ENCODE peak calls at places on chromosomes 3 and 15, in ten cellular contexts. One of them, this sample, is unnamed.

GRCh38 chr3:190586631-190587000 is 72.7 kb downstream of the IL1RAP start:
- DNase-seq in activated naive CD4-positive, alpha-beta T cell treated with anti-CD3 and anti-CD28 coated beads, Interleukin-2, amount 50 U/mL, for 72 hours: peak; percentile 27
- DNase-seq in NCI-H1417: no peak
- DNase-seq in Ammon's horn: no peak
- DNase-seq in GM10248: peak; percentile 22
- DNase-seq in spleen: no peak
- DNase-seq in activated CD4-positive, alpha-beta T cell treated with anti-CD3 and anti-CD28 coated beads, Interleukin-2, amount 50 U/mL, for 1 hour: no peak
- DNase-seq in B cell: no peak
- DNase-seq in nucleus accumbens: no peak
- DNase-seq in NCI-H1436: peak; percentile 82
- DNase-seq in this sample: peak; percentile 7

GRCh38 chr3:70919091-70919490 is 606.7 kb upstream of the MDFIC2 start:
- DNase-seq in NCI-H1417: no peak
- DNase-seq in GM10248: no peak
- DNase-seq in NCI-H1436: no peak
- DNase-seq in nucleus accumbens: no peak
- DNase-seq in activated naive CD4-positive, alpha-beta T cell treated with anti-CD3 and anti-CD28 coated beads, Interleukin-2, amount 50 U/mL, for 72 hours: no peak
- DNase-seq in spleen: no peak
- DNase-seq in activated CD4-positive, alpha-beta T cell treated with anti-CD3 and anti-CD28 coated beads, Interleukin-2, amount 50 U/mL, for 1 hour: no peak
- DNase-seq in Ammon's horn: no peak
- DNase-seq in B cell: no peak
- DNase-seq in this sample: no peak

GRCh38 chr3:66797916-66798560 is 200.1 kb upstream of the KBTBD8 start:
- DNase-seq in B cell: no peak
- DNase-seq in nucleus accumbens: peak; percentile 29
- DNase-seq in activated naive CD4-positive, alpha-beta T cell treated with anti-CD3 and anti-CD28 coated beads, Interleukin-2, amount 50 U/mL, for 72 hours: no peak
- DNase-seq in activated CD4-positive, alpha-beta T cell treated with anti-CD3 and anti-CD28 coated beads, Interleukin-2, amount 50 U/mL, for 1 hour: no peak
- DNase-seq in NCI-H1417: no peak
- DNase-seq in GM10248: no peak
- DNase-seq in spleen: no peak
- DNase-seq in NCI-H1436: no peak
- DNase-seq in Ammon's horn: peak; percentile 77
- DNase-seq in this sample: no peak

GRCh38 chr15:80840173-80841130 is 61.3 kb downstream of the CEMIP start:
- DNase-seq in Ammon's horn: peak; percentile 23
- DNase-seq in activated naive CD4-positive, alpha-beta T cell treated with anti-CD3 and anti-CD28 coated beads, Interleukin-2, amount 50 U/mL, for 72 hours: no peak
- DNase-seq in GM10248: no peak
- DNase-seq in spleen: no peak
- DNase-seq in activated CD4-positive, alpha-beta T cell treated with anti-CD3 and anti-CD28 coated beads, Interleukin-2, amount 50 U/mL, for 1 hour: no peak
- DNase-seq in NCI-H1436: no peak
- DNase-seq in B cell: no peak
- DNase-seq in NCI-H1417: no peak
- DNase-seq in nucleus accumbens: no peak
- DNase-seq in this sample: no peak

GRCh38 chr15:73564255-73564654 is 68.9 kb downstream of the NPTN start:
- DNase-seq in nucleus accumbens: no peak
- DNase-seq in B cell: no peak
- DNase-seq in GM10248: no peak
- DNase-seq in activated CD4-positive, alpha-beta T cell treated with anti-CD3 and anti-CD28 coated beads, Interleukin-2, amount 50 U/mL, for 1 hour: no peak
- DNase-seq in activated naive CD4-positive, alpha-beta T cell treated with anti-CD3 and anti-CD28 coated beads, Interleukin-2, amount 50 U/mL, for 72 hours: no peak
- DNase-seq in Ammon's horn: peak; percentile 35
- DNase-seq in NCI-H1417: no peak
- DNase-seq in NCI-H1436: no peak
- DNase-seq in spleen: no peak
- DNase-seq in this sample: no peak

GRCh38 chr15:51090753-51091152 is 4.0 kb downstream of the TNFAIP8L3 start:
- DNase-seq in Ammon's horn: no peak
- DNase-seq in NCI-H1436: no peak
- DNase-seq in B cell: no peak
- DNase-seq in activated CD4-positive, alpha-beta T cell treated with anti-CD3 and anti-CD28 coated beads, Interleukin-2, amount 50 U/mL, for 1 hour: no peak
- DNase-seq in nucleus accumbens: no peak
- DNase-seq in GM10248: no peak
- DNase-seq in activated naive CD4-positive, alpha-beta T cell treated with anti-CD3 and anti-CD28 coated beads, Interleukin-2, amount 50 U/mL, for 72 hours: no peak
- DNase-seq in spleen: no peak
- DNase-seq in NCI-H1417: no peak
- DNase-seq in this sample: no peak

GRCh38 chr3:177960722-177961121 is 575.5 kb upstream of the KCNMB2 start:
- DNase-seq in activated CD4-positive, alpha-beta T cell treated with anti-CD3 and anti-CD28 coated beads, Interleukin-2, amount 50 U/mL, for 1 hour: no peak
- DNase-seq in spleen: no peak
- DNase-seq in activated naive CD4-positive, alpha-beta T cell treated with anti-CD3 and anti-CD28 coated beads, Interleukin-2, amount 50 U/mL, for 72 hours: no peak
- DNase-seq in NCI-H1417: no peak
- DNase-seq in NCI-H1436: no peak
- DNase-seq in nucleus accumbens: no peak
- DNase-seq in B cell: no peak
- DNase-seq in GM10248: no peak
- DNase-seq in Ammon's horn: no peak
- DNase-seq in this sample: no peak

GRCh38 chr3:59925946-59926345 is 876.1 kb upstream of the CFAP20DC start:
- DNase-seq in spleen: no peak
- DNase-seq in GM10248: no peak
- DNase-seq in nucleus accumbens: no peak
- DNase-seq in B cell: no peak
- DNase-seq in NCI-H1417: no peak
- DNase-seq in Ammon's horn: no peak
- DNase-seq in NCI-H1436: no peak
- DNase-seq in activated naive CD4-positive, alpha-beta T cell treated with anti-CD3 and anti-CD28 coated beads, Interleukin-2, amount 50 U/mL, for 72 hours: no peak
- DNase-seq in activated CD4-positive, alpha-beta T cell treated with anti-CD3 and anti-CD28 coated beads, Interleukin-2, amount 50 U/mL, for 1 hour: no peak
- DNase-seq in this sample: no peak

GRCh38 chr3:116614795-116615362 is 94.7 kb upstream of the TUSC7 start:
- DNase-seq in NCI-H1417: no peak
- DNase-seq in Ammon's horn: peak; percentile 4
- DNase-seq in activated CD4-positive, alpha-beta T cell treated with anti-CD3 and anti-CD28 coated beads, Interleukin-2, amount 50 U/mL, for 1 hour: no peak
- DNase-seq in spleen: no peak
- DNase-seq in GM10248: peak; percentile 6
- DNase-seq in NCI-H1436: peak; percentile 21
- DNase-seq in activated naive CD4-positive, alpha-beta T cell treated with anti-CD3 and anti-CD28 coated beads, Interleukin-2, amount 50 U/mL, for 72 hours: no peak
- DNase-seq in B cell: no peak
- DNase-seq in nucleus accumbens: no peak
- DNase-seq in this sample: no peak